ENCODE peak calls at places on chromosomes 6 and 20, in five cellular contexts. H, B, N, O and D are unnamed samples.

GRCh38 chr6:76876922-76877553 is 586.3 kb downstream of the HTR1B start:
- DNase-seq in H (no peak), O (peak; percentile 85), B (peak; percentile 91), N (no peak), D (peak; percentile 52)

GRCh38 chr6:39484276-39484675 is 161.8 kb upstream of the KCNK16 start:
- DNase-seq in N (no peak), O (no peak), H (no peak), B (no peak), D (no peak)

GRCh38 chr20:3670511-3670910 is 7.3 kb upstream of the GFRA4 start:
- DNase-seq in H (no peak), N (no peak), B (no peak), O (no peak), D (no peak)

GRCh38 chr6:26490576-26490964 is 9.5 kb upstream of the BTN1A1 start:
- DNase-seq in N (no peak), B (no peak), H (no peak), O (no peak), D (no peak)

GRCh38 chr20:13736792-13737191 is 47.9 kb downstream of the ESF1 start:
- DNase-seq in B (no peak), O (peak; percentile 89), H (peak; percentile 49), N (no peak), D (no peak)

GRCh38 chr6:134123666-134124208 is 71.3 kb upstream of the SLC2A12 start:
- DNase-seq in B (peak; percentile 74), N (no peak), H (peak; percentile 89), O (peak; percentile 92), D (peak; percentile 40)

GRCh38 chr20:12201289-12201991 is 283.7 kb downstream of the BTBD3 start:
- DNase-seq in H (no peak), O (peak; percentile 72), B (peak; percentile 10), N (no peak), D (peak; percentile 32)

GRCh38 chr20:18267815-18268214 is 20.5 kb upstream of the ZNF133 start:
- DNase-seq in H (no peak), N (no peak), O (no peak), B (no peak), D (no peak)

GRCh38 chr20:1334761-1335160 is 5.8 kb upstream of the SDCBP2 start:
- DNase-seq in B (no peak), N (no peak), H (no peak), O (peak; percentile 51), D (no peak)

GRCh38 chr6:9136141-9136865 is 701.0 kb upstream of the SLC35B3 start:
- DNase-seq in O (no peak), B (no peak), H (no peak), N (no peak), D (peak; percentile 18)

GRCh38 chr20:3911956-3912355 is 22.8 kb downstream of the PANK2 start:
- DNase-seq in O (no peak), N (no peak), B (no peak), H (no peak), D (no peak)

GRCh38 chr6:15948930-15949900 is 179.7 kb upstream of the MYLIP start:
- DNase-seq in N (no peak), B (peak; percentile 72), H (no peak), O (peak; percentile 44), D (peak; percentile 65)

GRCh38 chr6:10479939-10480700 is 41.0 kb upstream of the GCNT2 start:
- DNase-seq in H (no peak), O (peak; percentile 9), B (no peak), N (no peak), D (peak; percentile 61)

GRCh38 chr20:2986466-2986865 is 57.0 kb upstream of the GNRH2 start:
- DNase-seq in N (no peak), O (peak; percentile 45), B (no peak), H (no peak), D (peak; percentile 29)

GRCh38 chr20:49594143-49594928 is 26.4 kb upstream of the PTGIS start:
- DNase-seq in N (no peak), H (peak; percentile 36), B (peak; percentile 70), O (peak; percentile 86), D (peak; percentile 34)

GRCh38 chr6:124026645-124027044 is 223.0 kb downstream of the NKAIN2 start:
- DNase-seq in B (no peak), N (no peak), O (no peak), H (no peak), D (no peak)

GRCh38 chr20:10185741-10186558 is 32.7 kb upstream of the SNAP25 start:
- DNase-seq in B (peak; percentile 28), H (no peak), O (peak; percentile 69), N (no peak), D (peak; percentile 35)

GRCh38 chr20:19003759-19004336 is 190.3 kb downstream of the SCP2D1 start:
- DNase-seq in O (no peak), N (no peak), H (no peak), B (no peak), D (no peak)

DNA sequence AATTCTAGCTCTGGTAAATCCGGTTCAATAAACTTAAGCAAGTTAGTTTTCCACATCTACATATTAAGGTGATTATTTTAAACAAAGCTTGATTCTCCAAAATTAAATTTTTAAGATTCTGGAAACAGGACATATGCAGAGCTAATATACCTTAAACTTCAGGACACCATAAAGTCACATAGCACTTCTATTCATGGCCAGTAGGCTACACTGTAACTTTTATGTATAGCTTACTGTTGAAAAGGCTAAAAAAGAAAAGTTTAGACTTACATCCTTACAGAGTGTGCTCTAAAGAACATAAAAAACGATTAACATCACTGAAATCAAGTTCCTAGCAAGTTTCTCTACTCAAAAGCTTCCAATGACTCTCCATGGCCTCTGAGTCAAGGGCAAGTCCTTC is 224.7 kb downstream of the PTPRK start:
- DNase-seq in N (no peak), H (no peak), O (no peak), B (no peak), D (no peak)
- TF ChIP-seq CTCF in N (no peak), H (peak; percentile 44), O (no peak), B (peak; percentile 12), D (peak; percentile 47)

GRCh38 chr6:170291271-170292110 is 613 bp upstream of the DLL1 start:
- DNase-seq in O (no peak), H (no peak), N (no peak), B (peak; percentile 63), D (peak; percentile 41)
- TF ChIP-seq CTCF in O (no peak), H (no peak), N (no peak), B (peak; percentile 35), D (peak; percentile 44)

DNA sequence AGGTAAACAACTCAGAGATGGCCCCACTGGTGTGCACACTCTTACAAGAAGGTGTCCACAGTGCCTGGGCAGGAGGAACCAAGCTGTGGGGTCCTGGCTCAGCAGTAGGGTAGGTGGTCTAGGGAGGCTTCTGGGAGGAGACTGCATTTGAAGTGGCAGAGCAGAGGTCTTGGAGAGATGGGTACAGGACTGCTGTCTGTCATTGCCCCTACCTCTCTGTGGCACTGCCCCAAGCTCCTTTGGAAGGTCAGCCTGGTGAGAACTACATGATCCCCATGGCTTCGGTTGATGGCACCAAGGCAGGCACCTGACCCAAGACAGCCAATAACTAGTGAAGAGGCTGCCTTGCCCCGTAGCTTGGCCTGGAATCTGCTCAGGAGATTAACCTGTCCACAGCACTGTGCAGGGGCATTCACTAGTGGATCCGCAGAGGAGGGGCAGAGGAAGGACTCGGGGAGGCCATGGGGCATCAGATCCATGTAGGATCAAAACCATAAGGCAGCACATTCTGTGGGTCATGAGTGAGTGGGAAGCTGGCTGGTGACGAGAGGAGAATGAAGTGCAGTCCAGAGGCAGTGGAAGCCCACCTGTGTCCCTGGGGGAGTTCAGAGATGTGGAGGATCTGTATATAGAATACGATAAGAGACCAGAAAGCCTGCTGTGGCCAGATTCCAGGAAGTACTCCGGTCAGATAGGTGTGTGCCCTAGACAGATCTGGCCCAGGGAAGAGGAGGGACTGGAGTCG is 162.0 kb downstream of the GRM4 start:
- DNase-seq in N (no peak), H (no peak), B (no peak), O (no peak), D (no peak)
- TF ChIP-seq CTCF in N (no peak), H (no peak), B (no peak), O (no peak), D (no peak)

GRCh38 chr20:46090095-46090388 is 280 bp upstream of the NCOA5 start:
- DNase-seq in O (no peak), B (no peak), N (no peak), H (no peak), D (no peak)

GRCh38 chr20:46088409-46089075 is 1.2 kb downstream of the NCOA5 start:
- DNase-seq in B (peak; percentile 28), N (no peak), H (peak; percentile 42), O (peak; percentile 34), D (peak; percentile 33)

GRCh38 chr20:46089076-46089337 is 755 bp downstream of the NCOA5 start:
- DNase-seq in B (peak; percentile 49), O (no peak), H (peak; percentile 7), N (no peak), D (no peak)

GRCh38 chr20:46087161-46087560 is 2.6 kb downstream of the NCOA5 start:
- DNase-seq in H (peak; percentile 38), O (peak; percentile 36), B (no peak), N (no peak), D (no peak)

GRCh38 chr20:46089338-46090094 is at the start of gene NCOA5:
- DNase-seq in B (peak; percentile 97), O (peak; percentile 98), N (peak; percentile 93), H (peak; percentile 95), D (peak; percentile 81)
- TF ChIP-seq CTCF in B (no peak), O (peak; percentile 30), N (no peak), H (peak; percentile 69), D (peak; percentile 64)

GRCh38 chr6:52495859-52496396 is 75.8 kb downstream of the EFHC1 start:
- DNase-seq in H (no peak), N (no peak), O (no peak), B (no peak), D (no peak)
- TF ChIP-seq CTCF in H (no peak), N (no peak), O (no peak), B (no peak), D (peak; percentile 17)

DNA sequence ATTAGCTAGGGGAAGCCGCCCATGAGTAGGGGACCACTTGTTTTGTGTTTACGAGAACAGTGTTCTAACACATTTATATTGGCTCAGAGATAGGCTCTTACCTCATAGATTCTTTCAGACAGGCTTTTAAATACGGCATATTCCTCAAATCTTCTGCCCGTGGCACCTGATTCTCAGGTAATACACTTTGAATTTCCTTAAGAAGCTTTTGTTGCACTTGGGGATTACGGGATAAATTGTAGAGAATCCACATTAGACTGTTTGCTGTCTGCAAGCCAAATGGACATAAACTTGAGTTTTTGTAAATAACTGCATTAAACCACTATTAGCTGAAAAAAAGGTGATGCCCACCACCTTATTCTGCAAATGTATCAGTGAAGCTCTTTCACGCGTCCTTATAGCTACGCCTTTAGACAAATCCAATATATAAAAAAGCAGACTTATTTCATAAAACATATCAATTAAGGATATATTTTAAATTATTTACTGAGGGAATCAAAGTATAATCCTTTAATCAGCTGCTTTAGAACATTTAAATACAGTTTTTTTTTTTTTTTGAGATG is 14.8 kb downstream of the CYP24A1 start:
- DNase-seq in O (no peak), N (no peak), B (no peak), H (no peak), D (no peak)
- TF ChIP-seq CTCF in O (no peak), N (no peak), B (no peak), H (no peak), D (no peak)

GRCh38 chr6:43927525-43928210 is 157.7 kb downstream of the VEGFA start:
- DNase-seq in H (no peak), O (no peak), N (no peak), B (no peak), D (peak; percentile 35)
- TF ChIP-seq CTCF in H (no peak), O (no peak), N (no peak), B (no peak), D (peak; percentile 52)